ENCODE peak calls at places on chromosome 18, in eight cellular contexts. One of them, this sample, is unnamed.

GRCh38 chr18:2979871-2980606 is 32.9 kb downstream of the LPIN2 start:
- DNase-seq in pancreas: no peak
- DNase-seq in activated T-cell treated with anti-CD3 and anti-CD28 coated beads, Interleukin-2, amount 50 U/mL, for 72 hours: no peak
- DNase-seq in left cardiac atrium: no peak
- DNase-seq in nephron progenitor cell: no peak
- DNase-seq in activated gamma-delta T cell treated with anti-CD3 and anti-CD28 coated beads, Interleukin-2, amount 50 U/mL, for 16 hours: no peak
- DNase-seq in NCI-H446 treated with DMSO at 0.1 percent for 48 hours: no peak
- DNase-seq in NCI-H1694: no peak
- DNase-seq in this sample: no peak

GRCh38 chr18:3014501-3015202 is 1.7 kb upstream of the LPIN2 start:
- DNase-seq in pancreas: no peak
- DNase-seq in activated T-cell treated with anti-CD3 and anti-CD28 coated beads, Interleukin-2, amount 50 U/mL, for 72 hours: no peak
- DNase-seq in left cardiac atrium: no peak
- DNase-seq in nephron progenitor cell: no peak
- DNase-seq in activated gamma-delta T cell treated with anti-CD3 and anti-CD28 coated beads, Interleukin-2, amount 50 U/mL, for 16 hours: no peak
- DNase-seq in NCI-H446 treated with DMSO at 0.1 percent for 48 hours: no peak
- DNase-seq in NCI-H1694: no peak
- DNase-seq in this sample: no peak

GRCh38 chr18:63051928-63052327 is 267.6 kb downstream of the BCL2 start:
- DNase-seq in pancreas: no peak
- DNase-seq in activated T-cell treated with anti-CD3 and anti-CD28 coated beads, Interleukin-2, amount 50 U/mL, for 72 hours: no peak
- DNase-seq in left cardiac atrium: no peak
- DNase-seq in nephron progenitor cell: no peak
- DNase-seq in activated gamma-delta T cell treated with anti-CD3 and anti-CD28 coated beads, Interleukin-2, amount 50 U/mL, for 16 hours: no peak
- DNase-seq in NCI-H446 treated with DMSO at 0.1 percent for 48 hours: no peak
- DNase-seq in NCI-H1694: no peak
- DNase-seq in this sample: no peak

GRCh38 chr18:44599409-44599808 is 81.3 kb upstream of the SETBP1 start:
- DNase-seq in pancreas: peak
- DNase-seq in activated T-cell treated with anti-CD3 and anti-CD28 coated beads, Interleukin-2, amount 50 U/mL, for 72 hours: no peak
- DNase-seq in left cardiac atrium: peak
- DNase-seq in nephron progenitor cell: no peak
- DNase-seq in activated gamma-delta T cell treated with anti-CD3 and anti-CD28 coated beads, Interleukin-2, amount 50 U/mL, for 16 hours: no peak
- DNase-seq in NCI-H446 treated with DMSO at 0.1 percent for 48 hours: peak
- DNase-seq in NCI-H1694: no peak
- DNase-seq in this sample: no peak

GRCh38 chr18:79873449-79874110 is 75.8 kb downstream of the KCNG2 start:
- DNase-seq in pancreas: no peak
- DNase-seq in activated T-cell treated with anti-CD3 and anti-CD28 coated beads, Interleukin-2, amount 50 U/mL, for 72 hours: no peak
- DNase-seq in left cardiac atrium: no peak
- DNase-seq in nephron progenitor cell: peak
- DNase-seq in activated gamma-delta T cell treated with anti-CD3 and anti-CD28 coated beads, Interleukin-2, amount 50 U/mL, for 16 hours: no peak
- DNase-seq in NCI-H446 treated with DMSO at 0.1 percent for 48 hours: no peak
- DNase-seq in NCI-H1694: no peak
- DNase-seq in this sample: no peak

GRCh38 chr18:76495435-76496199 is 575 bp upstream of the ZNF516 start:
- DNase-seq in pancreas: peak
- DNase-seq in activated T-cell treated with anti-CD3 and anti-CD28 coated beads, Interleukin-2, amount 50 U/mL, for 72 hours: peak
- DNase-seq in left cardiac atrium: peak
- DNase-seq in nephron progenitor cell: peak
- DNase-seq in activated gamma-delta T cell treated with anti-CD3 and anti-CD28 coated beads, Interleukin-2, amount 50 U/mL, for 16 hours: no peak
- DNase-seq in NCI-H446 treated with DMSO at 0.1 percent for 48 hours: no peak
- DNase-seq in NCI-H1694: no peak
- DNase-seq in this sample: peak

GRCh38 chr18:79632765-79633164 is 46.8 kb upstream of the CTDP1 start:
- DNase-seq in pancreas: no peak
- DNase-seq in activated T-cell treated with anti-CD3 and anti-CD28 coated beads, Interleukin-2, amount 50 U/mL, for 72 hours: no peak
- DNase-seq in left cardiac atrium: no peak
- DNase-seq in nephron progenitor cell: no peak
- DNase-seq in activated gamma-delta T cell treated with anti-CD3 and anti-CD28 coated beads, Interleukin-2, amount 50 U/mL, for 16 hours: no peak
- DNase-seq in NCI-H446 treated with DMSO at 0.1 percent for 48 hours: no peak
- DNase-seq in NCI-H1694: no peak
- DNase-seq in this sample: no peak

GRCh38 chr18:33584845-33585775 is 7.1 kb downstream of the ASXL3 start:
- DNase-seq in pancreas: no peak
- DNase-seq in activated T-cell treated with anti-CD3 and anti-CD28 coated beads, Interleukin-2, amount 50 U/mL, for 72 hours: no peak
- DNase-seq in left cardiac atrium: no peak
- DNase-seq in nephron progenitor cell: no peak
- DNase-seq in activated gamma-delta T cell treated with anti-CD3 and anti-CD28 coated beads, Interleukin-2, amount 50 U/mL, for 16 hours: no peak
- DNase-seq in NCI-H446 treated with DMSO at 0.1 percent for 48 hours: no peak
- DNase-seq in NCI-H1694: no peak
- DNase-seq in this sample: no peak

GRCh38 chr18:76494181-76494540 is 881 bp downstream of the ZNF516 start:
- DNase-seq in pancreas: peak
- DNase-seq in activated T-cell treated with anti-CD3 and anti-CD28 coated beads, Interleukin-2, amount 50 U/mL, for 72 hours: no peak
- DNase-seq in left cardiac atrium: no peak
- DNase-seq in nephron progenitor cell: peak
- DNase-seq in activated gamma-delta T cell treated with anti-CD3 and anti-CD28 coated beads, Interleukin-2, amount 50 U/mL, for 16 hours: no peak
- DNase-seq in NCI-H446 treated with DMSO at 0.1 percent for 48 hours: no peak
- DNase-seq in NCI-H1694: no peak
- DNase-seq in this sample: peak

GRCh38 chr18:12373771-12374116 is 3.3 kb downstream of the AFG3L2 start:
- DNase-seq in pancreas: no peak
- DNase-seq in activated T-cell treated with anti-CD3 and anti-CD28 coated beads, Interleukin-2, amount 50 U/mL, for 72 hours: no peak
- DNase-seq in left cardiac atrium: no peak
- DNase-seq in nephron progenitor cell: no peak
- DNase-seq in activated gamma-delta T cell treated with anti-CD3 and anti-CD28 coated beads, Interleukin-2, amount 50 U/mL, for 16 hours: no peak
- DNase-seq in NCI-H446 treated with DMSO at 0.1 percent for 48 hours: no peak
- DNase-seq in NCI-H1694: no peak
- DNase-seq in this sample: no peak

GRCh38 chr18:23291456-23292205 is 156.3 kb downstream of the CABLES1 start:
- DNase-seq in pancreas: no peak
- DNase-seq in activated T-cell treated with anti-CD3 and anti-CD28 coated beads, Interleukin-2, amount 50 U/mL, for 72 hours: no peak
- DNase-seq in left cardiac atrium: no peak
- DNase-seq in nephron progenitor cell: no peak
- DNase-seq in activated gamma-delta T cell treated with anti-CD3 and anti-CD28 coated beads, Interleukin-2, amount 50 U/mL, for 16 hours: no peak
- DNase-seq in NCI-H446 treated with DMSO at 0.1 percent for 48 hours: peak
- DNase-seq in NCI-H1694: no peak
- DNase-seq in this sample: no peak

GRCh38 chr18:57347784-57348183 is 4.6 kb upstream of the ST8SIA3 start:
- DNase-seq in pancreas: no peak
- DNase-seq in activated T-cell treated with anti-CD3 and anti-CD28 coated beads, Interleukin-2, amount 50 U/mL, for 72 hours: no peak
- DNase-seq in left cardiac atrium: no peak
- DNase-seq in nephron progenitor cell: no peak
- DNase-seq in activated gamma-delta T cell treated with anti-CD3 and anti-CD28 coated beads, Interleukin-2, amount 50 U/mL, for 16 hours: no peak
- DNase-seq in NCI-H446 treated with DMSO at 0.1 percent for 48 hours: no peak
- DNase-seq in NCI-H1694: peak
- DNase-seq in this sample: no peak

GRCh38 chr18:58112174-58112573 is 68.1 kb downstream of the NEDD4L start:
- DNase-seq in pancreas: no peak
- DNase-seq in activated T-cell treated with anti-CD3 and anti-CD28 coated beads, Interleukin-2, amount 50 U/mL, for 72 hours: no peak
- DNase-seq in left cardiac atrium: no peak
- DNase-seq in nephron progenitor cell: no peak
- DNase-seq in activated gamma-delta T cell treated with anti-CD3 and anti-CD28 coated beads, Interleukin-2, amount 50 U/mL, for 16 hours: no peak
- DNase-seq in NCI-H446 treated with DMSO at 0.1 percent for 48 hours: no peak
- DNase-seq in NCI-H1694: no peak
- DNase-seq in this sample: no peak

GRCh38 chr18:12737243-12737902 is 34.5 kb downstream of the PSMG2 start:
- DNase-seq in pancreas: no peak
- DNase-seq in activated T-cell treated with anti-CD3 and anti-CD28 coated beads, Interleukin-2, amount 50 U/mL, for 72 hours: no peak
- DNase-seq in left cardiac atrium: no peak
- DNase-seq in nephron progenitor cell: no peak
- DNase-seq in activated gamma-delta T cell treated with anti-CD3 and anti-CD28 coated beads, Interleukin-2, amount 50 U/mL, for 16 hours: no peak
- DNase-seq in NCI-H446 treated with DMSO at 0.1 percent for 48 hours: no peak
- DNase-seq in NCI-H1694: no peak
- DNase-seq in this sample: no peak

GRCh38 chr18:48455555-48456478 is 46.6 kb upstream of the ZBTB7C start:
- DNase-seq in pancreas: no peak
- DNase-seq in activated T-cell treated with anti-CD3 and anti-CD28 coated beads, Interleukin-2, amount 50 U/mL, for 72 hours: peak
- DNase-seq in left cardiac atrium: no peak
- DNase-seq in nephron progenitor cell: no peak
- DNase-seq in activated gamma-delta T cell treated with anti-CD3 and anti-CD28 coated beads, Interleukin-2, amount 50 U/mL, for 16 hours: peak
- DNase-seq in NCI-H446 treated with DMSO at 0.1 percent for 48 hours: no peak
- DNase-seq in NCI-H1694: no peak
- DNase-seq in this sample: no peak

GRCh38 chr18:49041677-49042570 is 91.2 kb upstream of the SMAD7 start:
- DNase-seq in pancreas: peak
- DNase-seq in activated T-cell treated with anti-CD3 and anti-CD28 coated beads, Interleukin-2, amount 50 U/mL, for 72 hours: peak
- DNase-seq in left cardiac atrium: peak
- DNase-seq in nephron progenitor cell: no peak
- DNase-seq in activated gamma-delta T cell treated with anti-CD3 and anti-CD28 coated beads, Interleukin-2, amount 50 U/mL, for 16 hours: no peak
- DNase-seq in NCI-H446 treated with DMSO at 0.1 percent for 48 hours: no peak
- DNase-seq in NCI-H1694: peak
- DNase-seq in this sample: no peak

GRCh38 chr18:57806891-57807280 is 3.8 kb upstream of the ATP8B1 start:
- DNase-seq in pancreas: no peak
- DNase-seq in activated T-cell treated with anti-CD3 and anti-CD28 coated beads, Interleukin-2, amount 50 U/mL, for 72 hours: no peak
- DNase-seq in left cardiac atrium: peak
- DNase-seq in nephron progenitor cell: no peak
- DNase-seq in activated gamma-delta T cell treated with anti-CD3 and anti-CD28 coated beads, Interleukin-2, amount 50 U/mL, for 16 hours: no peak
- DNase-seq in NCI-H446 treated with DMSO at 0.1 percent for 48 hours: peak
- DNase-seq in NCI-H1694: no peak
- DNase-seq in this sample: no peak

GRCh38 chr18:62991959-62992358 is 276.6 kb downstream of the PHLPP1 start:
- DNase-seq in pancreas: no peak
- DNase-seq in activated T-cell treated with anti-CD3 and anti-CD28 coated beads, Interleukin-2, amount 50 U/mL, for 72 hours: peak
- DNase-seq in left cardiac atrium: no peak
- DNase-seq in nephron progenitor cell: no peak
- DNase-seq in activated gamma-delta T cell treated with anti-CD3 and anti-CD28 coated beads, Interleukin-2, amount 50 U/mL, for 16 hours: no peak
- DNase-seq in NCI-H446 treated with DMSO at 0.1 percent for 48 hours: no peak
- DNase-seq in NCI-H1694: no peak
- DNase-seq in this sample: no peak

GRCh38 chr18:7116001-7116831 is 1.4 kb downstream of the LAMA1 start:
- DNase-seq in pancreas: no peak
- DNase-seq in activated T-cell treated with anti-CD3 and anti-CD28 coated beads, Interleukin-2, amount 50 U/mL, for 72 hours: no peak
- DNase-seq in left cardiac atrium: no peak
- DNase-seq in nephron progenitor cell: peak
- DNase-seq in activated gamma-delta T cell treated with anti-CD3 and anti-CD28 coated beads, Interleukin-2, amount 50 U/mL, for 16 hours: no peak
- DNase-seq in NCI-H446 treated with DMSO at 0.1 percent for 48 hours: no peak
- DNase-seq in NCI-H1694: no peak
- DNase-seq in this sample: no peak

GRCh38 chr18:906416-907170 is 1.9 kb downstream of the ADCYAP1 start:
- DNase-seq in pancreas: no peak
- DNase-seq in activated T-cell treated with anti-CD3 and anti-CD28 coated beads, Interleukin-2, amount 50 U/mL, for 72 hours: no peak
- DNase-seq in left cardiac atrium: no peak
- DNase-seq in nephron progenitor cell: peak
- DNase-seq in activated gamma-delta T cell treated with anti-CD3 and anti-CD28 coated beads, Interleukin-2, amount 50 U/mL, for 16 hours: no peak
- DNase-seq in NCI-H446 treated with DMSO at 0.1 percent for 48 hours: peak
- DNase-seq in NCI-H1694: no peak
- DNase-seq in this sample: no peak

GRCh38 chr18:62566199-62566598 is 43.4 kb downstream of the ZCCHC2 start:
- DNase-seq in pancreas: no peak
- DNase-seq in activated T-cell treated with anti-CD3 and anti-CD28 coated beads, Interleukin-2, amount 50 U/mL, for 72 hours: no peak
- DNase-seq in left cardiac atrium: peak
- DNase-seq in nephron progenitor cell: no peak
- DNase-seq in activated gamma-delta T cell treated with anti-CD3 and anti-CD28 coated beads, Interleukin-2, amount 50 U/mL, for 16 hours: no peak
- DNase-seq in NCI-H446 treated with DMSO at 0.1 percent for 48 hours: no peak
- DNase-seq in NCI-H1694: no peak
- DNase-seq in this sample: no peak

GRCh38 chr18:45962461-45962860 is 4.7 kb downstream of the EPG5 start:
- DNase-seq in pancreas: peak
- DNase-seq in activated T-cell treated with anti-CD3 and anti-CD28 coated beads, Interleukin-2, amount 50 U/mL, for 72 hours: peak
- DNase-seq in left cardiac atrium: no peak
- DNase-seq in nephron progenitor cell: no peak
- DNase-seq in activated gamma-delta T cell treated with anti-CD3 and anti-CD28 coated beads, Interleukin-2, amount 50 U/mL, for 16 hours: no peak
- DNase-seq in NCI-H446 treated with DMSO at 0.1 percent for 48 hours: no peak
- DNase-seq in NCI-H1694: no peak
- DNase-seq in this sample: no peak

GRCh38 chr18:52536039-52536438 is 196.0 kb downstream of the DCC start:
- DNase-seq in pancreas: no peak
- DNase-seq in activated T-cell treated with anti-CD3 and anti-CD28 coated beads, Interleukin-2, amount 50 U/mL, for 72 hours: no peak
- DNase-seq in left cardiac atrium: no peak
- DNase-seq in nephron progenitor cell: no peak
- DNase-seq in activated gamma-delta T cell treated with anti-CD3 and anti-CD28 coated beads, Interleukin-2, amount 50 U/mL, for 16 hours: no peak
- DNase-seq in NCI-H446 treated with DMSO at 0.1 percent for 48 hours: no peak
- DNase-seq in NCI-H1694: no peak
- DNase-seq in this sample: no peak

GRCh38 chr18:63198868-63199742 is 120.5 kb downstream of the BCL2 start:
- DNase-seq in pancreas: no peak
- DNase-seq in activated T-cell treated with anti-CD3 and anti-CD28 coated beads, Interleukin-2, amount 50 U/mL, for 72 hours: no peak
- DNase-seq in left cardiac atrium: no peak
- DNase-seq in nephron progenitor cell: no peak
- DNase-seq in activated gamma-delta T cell treated with anti-CD3 and anti-CD28 coated beads, Interleukin-2, amount 50 U/mL, for 16 hours: no peak
- DNase-seq in NCI-H446 treated with DMSO at 0.1 percent for 48 hours: no peak
- DNase-seq in NCI-H1694: no peak
- DNase-seq in this sample: no peak